ENCODE peak calls at places on chromosomes 6 and 20, in eight cellular contexts. K is stomach; Y is neural crest cell; P is CD8-positive, alpha-beta T cell; D is SK-N-SH; O is foreskin keratinocyte; G is heart right ventricle; C is heart left ventricle. T is an unnamed sample.

GRCh38 chr6:143059616-143060353 is 904 bp upstream of the AIG1 start:
- DNase-seq in K (no peak), Y (no peak), P (no peak), D (peak; percentile 13), O (peak; percentile 97), G (no peak), C (no peak), T (peak; percentile 78)

GRCh38 chr20:32441638-32442037 is 83.5 kb downstream of the ASXL1 start:
- DNase-seq in K (peak; percentile 10), Y (no peak), P (no peak), D (no peak), O (no peak), G (no peak), C (no peak), T (no peak)

GRCh38 chr6:138654715-138655634 is 118.6 kb upstream of the CCDC28A start:
- DNase-seq in K (no peak), Y (no peak), P (no peak), D (no peak), O (peak; percentile 44), G (no peak), C (no peak), T (no peak)

GRCh38 chr6:125852587-125852986 is 61.8 kb downstream of the NCOA7 start:
- DNase-seq in K (no peak), Y (no peak), P (no peak), D (no peak), O (no peak), G (no peak), C (no peak), T (no peak)

GRCh38 chr20:45999908-46000570 is 8.7 kb upstream of the MMP9 start:
- DNase-seq in K (no peak), Y (no peak), P (no peak), D (no peak), O (no peak), G (no peak), C (no peak), T (no peak)

GRCh38 chr6:13331516-13332348 is 3.4 kb upstream of the TBC1D7 start:
- DNase-seq in K (no peak), Y (no peak), P (no peak), D (peak; percentile 27), O (peak; percentile 60), G (no peak), C (no peak), T (no peak)

GRCh38 chr6:113184291-113184690 is 672.9 kb upstream of the MARCKS start:
- DNase-seq in K (no peak), Y (no peak), P (no peak), D (no peak), O (peak; percentile 50), G (no peak), C (no peak), T (peak; percentile 48)

GRCh38 chr6:429515-430121 is 38.1 kb downstream of the IRF4 start:
- DNase-seq in K (no peak), Y (no peak), P (no peak), D (no peak), O (no peak), G (no peak), C (no peak), T (no peak)

GRCh38 chr6:4727671-4728435 is 48.4 kb upstream of the CDYL start:
- DNase-seq in K (no peak), Y (no peak), P (no peak), D (no peak), O (no peak), G (no peak), C (no peak), T (no peak)

GRCh38 chr6:31948753-31949413 is 3.0 kb downstream of the CFB start:
- DNase-seq in K (no peak), Y (no peak), P (no peak), D (no peak), O (peak; percentile 50), G (no peak), C (no peak), T (no peak)

GRCh38 chr6:11324453-11325023 is 92.1 kb upstream of the NEDD9 start:
- DNase-seq in K (no peak), Y (no peak), P (no peak), D (no peak), O (no peak), G (no peak), C (no peak), T (no peak)

GRCh38 chr6:28981833-28982475 is 23.2 kb downstream of the ZNF311 start:
- DNase-seq in K (peak; percentile 73), Y (peak; percentile 74), P (peak; percentile 54), D (peak; percentile 55), O (peak; percentile 93), G (peak; percentile 72), C (peak; percentile 70), T (peak; percentile 84)

GRCh38 chr6:138571585-138572199 is 72.4 kb upstream of the NHSL1 start:
- DNase-seq in K (no peak), Y (no peak), P (no peak), D (no peak), O (no peak), G (no peak), C (no peak), T (no peak)

GRCh38 chr20:39069976-39070375 is 107.8 kb downstream of the DHX35 start:
- DNase-seq in K (no peak), Y (no peak), P (no peak), D (no peak), O (peak; percentile 75), G (no peak), C (no peak), T (no peak)

GRCh38 chr6:154292855-154293519 is 63.6 kb downstream of the IPCEF1 start:
- DNase-seq in K (no peak), Y (no peak), P (no peak), D (peak; percentile 14), O (peak; percentile 71), G (no peak), C (no peak), T (peak; percentile 45)

GRCh38 chr20:31260326-31260932 is 3.0 kb downstream of the DEFB115 start:
- DNase-seq in K (no peak), Y (no peak), P (no peak), D (peak; percentile 29), O (no peak), G (no peak), C (no peak), T (no peak)
- TF ChIP-seq CTCF in K (peak; percentile 10), Y (peak; percentile 50), P (no peak), D (peak; percentile 69), O (peak; percentile 37), G (peak; percentile 23), C (peak; percentile 18), T (no peak)

GRCh38 chr20:49320460-49320859 is 42.6 kb upstream of the ZNFX1 start:
- DNase-seq in K (no peak), Y (no peak), P (no peak), D (peak; percentile 55), O (peak; percentile 23), G (no peak), C (no peak), T (no peak)

GRCh38 chr20:49316704-49317103 is 38.8 kb upstream of the ZNFX1 start:
- DNase-seq in K (no peak), Y (no peak), P (no peak), D (no peak), O (no peak), G (no peak), C (no peak), T (no peak)

GRCh38 chr20:49318430-49319203 is 40.8 kb upstream of the ZNFX1 start:
- DNase-seq in K (no peak), Y (no peak), P (no peak), D (peak; percentile 67), O (no peak), G (no peak), C (no peak), T (no peak)

GRCh38 chr20:49319204-49319809 is 41.5 kb upstream of the ZNFX1 start:
- DNase-seq in K (no peak), Y (no peak), P (no peak), D (no peak), O (no peak), G (no peak), C (no peak), T (no peak)

DNA sequence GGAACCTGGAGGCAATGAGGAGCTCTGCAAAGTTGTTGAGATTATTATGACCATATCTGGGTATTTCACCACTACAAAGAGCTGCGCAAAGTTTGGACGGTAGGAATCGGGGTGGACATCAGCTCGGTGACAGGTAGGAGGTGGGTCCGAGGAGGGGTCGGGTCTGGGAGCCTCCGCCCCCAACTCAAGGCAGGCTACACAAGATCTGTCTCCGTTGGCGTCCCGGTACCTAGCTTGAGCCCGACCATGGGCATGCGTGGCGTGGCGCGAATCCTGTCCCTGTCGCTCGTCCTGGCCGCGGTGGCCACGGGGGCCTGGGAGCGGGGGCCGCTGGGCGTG is 40.2 kb upstream of the ZNFX1 start:
- DNase-seq in K (no peak), Y (no peak), P (no peak), D (no peak), O (no peak), G (no peak), C (no peak), T (no peak)
- TF ChIP-seq CTCF in K (no peak), Y (no peak), P (no peak), D (no peak), O (no peak), G (no peak), C (no peak), T (no peak)

DNA sequence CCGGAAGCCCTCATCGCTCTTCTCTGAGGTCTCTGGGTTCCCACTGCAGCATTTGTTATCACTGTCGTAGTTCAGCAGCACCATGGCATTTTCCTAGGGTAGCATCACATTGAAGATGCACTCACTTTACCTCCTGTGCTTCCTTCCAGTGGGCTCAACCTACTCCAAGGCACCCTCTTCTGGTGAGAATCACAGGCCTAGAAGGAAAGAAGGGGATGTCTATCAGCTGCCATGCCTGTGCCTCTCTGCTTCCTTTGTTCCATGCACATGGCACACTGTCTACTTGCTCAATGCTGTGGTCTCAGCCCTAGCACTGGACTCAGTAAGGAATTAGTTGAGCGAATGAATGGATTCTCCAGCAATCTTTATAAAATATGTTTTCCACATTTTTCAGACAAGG is 22.6 kb downstream of the CST4 start:
- DNase-seq in K (no peak), Y (no peak), P (no peak), D (no peak), O (no peak), G (no peak), C (no peak), T (no peak)
- TF ChIP-seq CTCF in K (no peak), Y (no peak), P (no peak), D (no peak), O (peak; percentile 37), G (no peak), C (peak; percentile 13), T (peak; percentile 20)

GRCh38 chr6:163707385-163708355 is 293.2 kb downstream of the QKI start:
- DNase-seq in K (no peak), Y (no peak), P (no peak), D (no peak), O (no peak), G (no peak), C (no peak), T (no peak)
- TF ChIP-seq CTCF in K (no peak), Y (peak; percentile 20), P (no peak), D (no peak), O (no peak), G (no peak), C (no peak), T (no peak)

GRCh38 chr20:16699287-16699686 is 30.5 kb upstream of the SNRPB2 start:
- DNase-seq in K (no peak), Y (no peak), P (no peak), D (peak; percentile 10), O (no peak), G (no peak), C (no peak), T (no peak)
- TF ChIP-seq CTCF in K (no peak), Y (no peak), P (no peak), D (no peak), O (no peak), G (peak; percentile 33), C (peak; percentile 27), T (no peak)